ENCODE peak calls at places on chromosome 12, in five cellular contexts. Q is HepG2, U is K562, O is endothelial cell of umbilical vein, I is GM12878. H is an unnamed sample.

GRCh38 chr12:2268478-2269286 is 215.9 kb downstream of the CACNA1C start:
- DNase-seq in Q (no peak), U (no peak), O (no peak), I (no peak), H (no peak)

GRCh38 chr12:125786143-125786542 is 720.9 kb downstream of the AACS start:
- DNase-seq in Q (no peak), U (no peak), O (no peak), I (no peak), H (no peak)

GRCh38 chr12:39571351-39571750 is 48.3 kb downstream of the ABCD2 start:
- DNase-seq in Q (no peak), U (no peak), O (no peak), I (no peak), H (no peak)

GRCh38 chr12:22729898-22730443 is 105.0 kb downstream of the ETNK1 start:
- DNase-seq in Q (no peak), U (no peak), O (peak; percentile 35), I (no peak), H (no peak)

GRCh38 chr12:24853588-24853987 is 95.3 kb downstream of the BCAT1 start:
- DNase-seq in Q (no peak), U (no peak), O (peak; percentile 90), I (no peak), H (no peak)

GRCh38 chr12:46831335-46832083 is 5.7 kb upstream of the SLC38A4 start:
- DNase-seq in Q (no peak), U (no peak), O (no peak), I (no peak), H (no peak)

GRCh38 chr12:20578142-20578541 is 117.0 kb upstream of the SLCO1C1 start:
- DNase-seq in Q (no peak), U (no peak), O (no peak), I (no peak), H (no peak)

GRCh38 chr12:101877816-101878811 is 734 bp downstream of the DRAM1 start:
- DNase-seq in Q (peak; percentile 7), U (peak; percentile 39), O (peak; percentile 58), I (no peak), H (peak; percentile 35)

GRCh38 chr12:53754633-53755261 is 3.0 kb upstream of the CISTR start:
- DNase-seq in Q (no peak), U (no peak), O (no peak), I (no peak), H (no peak)

GRCh38 chr12:6778212-6778570 is 5.9 kb downstream of the LAG3 start:
- DNase-seq in Q (no peak), U (no peak), O (no peak), I (no peak), H (peak; percentile 41)

GRCh38 chr12:114168061-114168460 is 201.9 kb upstream of the RBM19 start:
- DNase-seq in Q (no peak), U (no peak), O (no peak), I (no peak), H (no peak)

GRCh38 chr12:90888316-90888715 is 66.7 kb downstream of the CCER1 start:
- DNase-seq in Q (no peak), U (no peak), O (no peak), I (no peak), H (no peak)

GRCh38 chr12:89907659-89908058 is 199.0 kb upstream of the ATP2B1 start:
- DNase-seq in Q (no peak), U (no peak), O (no peak), I (no peak), H (no peak)

DNA sequence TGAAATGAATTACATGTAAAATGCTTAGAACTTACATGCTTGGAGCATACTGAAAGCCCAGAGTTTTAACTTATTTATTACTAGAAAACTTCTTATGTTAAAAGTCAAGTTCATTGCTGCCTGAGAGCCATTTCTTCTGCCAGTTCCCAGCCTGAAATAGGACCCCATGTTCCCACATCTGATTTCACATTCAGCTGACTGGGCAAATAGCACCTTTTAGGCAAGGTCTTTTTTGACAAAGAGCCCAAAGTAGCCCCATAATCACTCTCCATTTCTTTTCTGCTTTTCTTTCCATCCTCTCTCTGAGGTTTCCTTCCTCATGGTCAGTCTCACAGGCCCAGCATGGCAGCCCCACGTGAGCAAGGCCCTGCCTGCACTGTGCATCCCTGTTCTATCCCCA is 1.1 kb upstream of the ARPC3 start:
- DNase-seq in Q (no peak), U (no peak), O (no peak), I (no peak), H (no peak)
- H3K27ac ChIP-seq in Q (no peak overlapping the region), U (peak overlapping the region; percentile 39), O (no peak overlapping the region), I (no peak overlapping the region), H (no peak overlapping the region)

DNA sequence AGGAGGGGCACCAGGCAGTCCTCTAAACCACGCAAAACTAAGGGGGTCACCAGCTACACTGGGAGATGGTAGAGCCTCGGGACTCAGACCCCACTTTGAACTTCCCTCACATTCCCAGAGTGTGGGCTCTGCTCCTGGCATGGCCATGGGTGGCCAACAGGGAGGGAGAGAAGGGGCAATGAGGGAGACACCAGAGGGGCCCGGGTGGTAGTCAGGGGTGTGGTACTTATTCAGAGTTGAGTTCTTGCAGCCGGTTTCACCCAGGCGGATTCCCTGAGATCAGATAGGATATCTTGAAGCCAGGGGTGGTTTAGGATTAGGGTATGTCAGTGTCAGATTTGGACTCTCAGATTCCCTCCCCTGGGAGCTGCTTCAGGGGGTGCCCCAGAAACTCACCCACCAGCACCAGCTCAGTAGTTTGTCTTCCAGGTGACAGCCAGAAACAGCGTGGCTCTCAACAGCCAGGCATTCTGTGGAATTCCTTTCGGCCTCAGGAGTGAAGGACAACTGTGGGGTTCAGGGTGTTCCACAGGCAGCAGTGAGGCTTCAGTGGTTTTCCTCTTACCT is 56.0 kb downstream of the ELK3 start:
- DNase-seq in Q (no peak), U (no peak), O (no peak), I (no peak), H (no peak)
- TF ChIP-seq MYC in Q (no peak), U (no peak), O (no peak), I (no peak), H (no peak)

GRCh38 chr12:14840616-14841015 is 2.7 kb downstream of the ART4 start:
- DNase-seq in Q (peak; percentile 58), U (no peak), O (no peak), I (no peak), H (no peak)
- H3K27ac ChIP-seq in Q (peak overlapping the region; percentile 86), U (no peak overlapping the region), O (no peak overlapping the region), I (no peak overlapping the region), H (peak overlapping the region; percentile 80)

DNA sequence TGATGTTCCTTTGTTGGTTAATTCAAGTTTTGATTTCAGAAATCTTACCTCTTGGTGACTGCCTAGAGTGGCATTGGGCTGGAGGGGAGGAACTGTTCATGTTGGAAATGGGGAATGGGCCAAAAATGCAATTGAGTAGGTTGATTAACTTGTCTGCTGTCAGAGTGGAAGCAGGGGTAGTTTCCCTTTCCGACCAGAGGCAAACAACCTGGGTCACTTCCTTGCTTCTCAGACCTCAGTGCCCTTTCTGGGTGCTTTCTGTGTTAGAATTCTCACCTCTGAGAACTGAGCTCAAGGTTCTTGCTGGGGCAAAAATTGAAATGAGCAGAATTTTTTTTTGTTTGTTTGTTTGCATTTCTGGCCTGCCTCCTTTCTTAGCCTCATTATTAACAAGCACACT is 2.3 kb upstream of the M6PR start:
- DNase-seq in Q (no peak), U (no peak), O (no peak), I (no peak), H (no peak)
- TF ChIP-seq MYC in Q (no peak), U (no peak), O (no peak), I (no peak), H (no peak)

DNA sequence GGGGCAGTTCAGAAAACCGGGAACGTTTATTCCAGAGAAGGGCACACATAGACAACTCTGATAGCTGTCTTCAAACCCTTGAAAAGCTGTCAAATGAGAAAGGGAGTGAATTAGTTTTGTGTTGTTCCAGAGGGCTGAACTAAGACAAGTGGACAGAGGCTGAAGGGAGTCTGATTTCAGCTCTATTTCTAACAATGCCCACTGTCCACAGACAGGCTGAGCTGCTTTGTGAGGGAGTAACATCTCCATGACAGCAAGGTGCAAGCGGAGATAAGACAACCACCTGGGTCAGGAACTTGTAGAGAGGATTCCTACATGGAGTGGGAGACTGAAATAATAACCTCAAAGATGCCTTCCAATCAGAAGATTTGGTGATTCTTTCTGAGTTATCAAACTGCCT is 25.6 kb upstream of the PARP11 start:
- DNase-seq in Q (no peak), U (no peak), O (no peak), I (no peak), H (no peak)
- H3K27ac ChIP-seq in Q (no peak overlapping the region), U (no peak overlapping the region), O (no peak overlapping the region), I (no peak overlapping the region), H (no peak overlapping the region)

GRCh38 chr12:112325157-112325556 is 57.1 kb downstream of the HECTD4 start:
- DNase-seq in Q (peak; percentile 6), U (no peak), O (no peak), I (no peak), H (no peak)
- TF ChIP-seq MYC in Q (no peak), U (no peak), O (no peak), I (no peak), H (no peak)

GRCh38 chr12:55746913-55747231 is 4.0 kb downstream of the GDF11 start:
- DNase-seq in Q (no peak), U (no peak), O (no peak), I (no peak), H (no peak)
- H3K27ac ChIP-seq in Q (no peak overlapping the region), U (peak overlapping the region; percentile 49), O (no peak overlapping the region), I (no peak overlapping the region), H (no peak overlapping the region)

DNA sequence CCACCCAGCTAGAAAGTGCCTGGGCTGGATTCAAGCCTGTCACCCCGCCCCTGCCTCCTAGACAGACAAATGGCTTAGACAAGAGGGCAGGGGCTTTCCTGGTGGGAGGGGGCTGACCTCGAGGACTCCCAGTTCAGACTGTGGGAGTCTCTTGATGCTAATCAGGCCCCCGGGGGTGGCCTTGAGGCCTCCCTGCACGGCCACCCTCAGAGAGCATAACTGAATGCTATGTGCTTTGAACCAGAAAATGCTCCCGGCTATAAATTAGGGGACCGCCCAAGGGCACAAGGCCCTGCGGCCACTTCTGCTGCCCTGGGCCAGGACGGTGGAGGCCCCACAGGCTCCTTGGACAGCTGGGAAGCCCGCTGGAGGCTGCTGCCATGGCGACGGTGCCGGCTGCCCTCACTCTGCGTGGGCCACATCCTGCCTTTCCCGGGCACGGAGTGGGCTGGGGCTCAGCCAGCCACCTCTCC is 111.0 kb upstream of the NCOR2 start:
- DNase-seq in Q (no peak), U (no peak), O (no peak), I (no peak), H (no peak)
- TF ChIP-seq MYC in Q (no peak), U (no peak), O (no peak), I (no peak), H (no peak)

H was measured in A549.